ENCODE peak calls at places on chromosomes 11 and 22, in five cellular contexts. J is pancreas, S is SJSA1, X is breast epithelium, B is adipocyte. Q is an unnamed sample. For H3K4me1 and H3K27me3, the result is how much of the 10 kb centered on the place peaks cover.

GRCh38 chr11:88152381-88152780 is 22.9 kb downstream of the RAB38 start:
- DNase-seq in S (no peak), X (no peak), B (peak), J (no peak), Q (no peak)

GRCh38 chr22:47369431-47370015 is 607.1 kb downstream of the TBC1D22A start:
- DNase-seq in B (no peak), S (no peak), J (no peak), X (no peak), Q (no peak)

GRCh38 chr11:65655570-65656332 is 7.0 kb downstream of the RELA start:
- DNase-seq in B (no peak), J (no peak), X (no peak), S (no peak), Q (peak)

GRCh38 chr11:44484211-44484610 is 81.3 kb upstream of the CD82 start:
- DNase-seq in B (peak), X (no peak), S (peak), J (no peak), Q (no peak)

GRCh38 chr22:30309981-30310672 is 16.6 kb downstream of the TBC1D10A start:
- DNase-seq in S (no peak), X (peak), B (peak), J (no peak), Q (no peak)

GRCh38 chr22:29315286-29316195 is at the start of gene RASL10A:
- DNase-seq in J (peak), S (no peak), B (peak), X (no peak), Q (peak)

GRCh38 chr11:108895579-108896480 is 231.0 kb downstream of the DDX10 start:
- DNase-seq in X (no peak), B (peak), J (no peak), S (peak), Q (no peak)

GRCh38 chr22:37482244-37482643 is 3.9 kb downstream of the MFNG start:
- DNase-seq in X (no peak), J (no peak), B (no peak), S (no peak), Q (no peak)

GRCh38 chr22:19758896-19759458 is 1.6 kb upstream of the TBX1 start:
- DNase-seq in B (no peak), X (no peak), J (peak), S (no peak), Q (no peak)

GRCh38 chr22:19759459-19759993 is 1.1 kb upstream of the TBX1 start:
- DNase-seq in B (no peak), J (no peak), S (no peak), X (no peak), Q (peak)

GRCh38 chr22:19761022-19761499 is 483 bp downstream of the TBX1 start:
- DNase-seq in X (no peak), J (peak), S (no peak), B (peak), Q (peak)

GRCh38 chr22:19760652-19761002 is at the start of gene TBX1:
- DNase-seq in X (no peak), S (no peak), B (peak), J (peak), Q (no peak)

DNA sequence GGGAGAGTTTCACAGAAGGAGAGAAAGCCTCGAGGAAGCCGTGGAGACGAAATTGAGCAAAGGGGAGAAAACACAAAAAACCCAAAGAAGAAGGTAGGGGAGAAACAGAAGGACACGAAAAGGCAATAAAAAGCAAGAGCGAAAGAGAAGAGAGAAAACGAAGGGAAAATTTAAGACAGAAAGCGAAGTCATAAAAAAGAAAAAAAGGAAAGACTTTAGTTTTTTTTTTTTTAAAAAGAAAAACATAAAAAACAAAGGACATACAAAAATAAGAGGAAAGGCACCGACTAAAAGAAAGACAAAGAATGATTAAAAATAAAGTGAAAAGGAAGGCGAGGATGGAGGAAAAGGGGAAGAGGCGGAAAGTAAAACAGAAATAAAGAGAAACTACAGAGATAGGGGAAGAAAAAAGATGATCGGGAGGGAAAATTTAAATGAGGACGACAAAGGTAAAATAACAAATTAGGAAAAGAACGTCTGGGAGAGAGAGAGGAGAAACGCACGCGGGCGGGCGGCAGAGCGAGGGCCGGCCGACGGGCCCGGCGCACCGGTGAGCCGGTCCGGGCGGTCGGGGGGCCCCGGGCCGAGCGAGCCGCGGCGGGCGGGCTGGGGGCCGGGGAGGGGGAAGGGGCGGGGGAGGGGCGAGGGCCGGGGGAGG is 455 bp upstream of the TBX1 start:
- DNase-seq in X (no peak), S (no peak), J (peak), B (peak), Q (no peak)
- H3K4me3 ChIP-seq in X (peak), S (no peak), J (no peak), B (peak), Q (peak)

GRCh38 chr11:86934263-86934932 is 20.8 kb downstream of the FZD4 start:
- DNase-seq in X (no peak), J (no peak), S (no peak), B (no peak), Q (no peak)
- H3K4me1 ChIP-seq in X (under half), J (under half), S (under half), B (half or more), Q (under half)

GRCh38 chr22:44782286-44782830 is 30.0 kb downstream of the ARHGAP8 start:
- DNase-seq in J (no peak), X (no peak), S (no peak), B (no peak), Q (no peak)
- H3K27me3 ChIP-seq in J (under half), X (under half), S (under half), B (under half), Q (under half)

GRCh38 chr11:46333129-46333947 is 13.9 kb upstream of the DGKZ start:
- DNase-seq in B (peak), S (no peak), J (no peak), X (no peak), Q (no peak)
- H3K4me3 ChIP-seq in B (peak), S (peak), J (no peak), X (peak), Q (peak)

Q was measured in right cardiac atrium.